ENCODE peak calls at places on chromosomes 6 and 20, in ten cellular contexts. H is SK-N-SH; J is HEK293T; C is GM20000; O is activated CD4-positive, alpha-beta T cell treated with anti-CD3 and anti-CD28 coated beads, Interleukin-2, amount 50 U/mL, for 24 hours; Y is iPS DF 6.9; V is midbrain; I is heart left ventricle; R is occipital lobe; D is adipocyte. X is an unnamed sample.

GRCh38 chr20:32970115-32970972 is 33.9 kb downstream of the SUN5 start:
- DNase-seq in I (no peak), C (no peak), R (no peak), O (no peak), V (no peak), J (no peak), D (no peak), H (no peak), Y (no peak), X (no peak)

GRCh38 chr20:64090165-64090564 is 6.0 kb upstream of the LKAAEAR1 start:
- DNase-seq in O (no peak), V (peak; percentile 9), R (peak; percentile 69), J (peak; percentile 39), C (no peak), I (no peak), Y (no peak), D (no peak), H (peak; percentile 83), X (no peak)

GRCh38 chr6:124962617-124963415 is 579 bp downstream of the RNF217 start:
- DNase-seq in D (peak; percentile 66), H (peak; percentile 26), I (peak; percentile 36), C (peak; percentile 28), J (peak; percentile 53), O (peak; percentile 2), V (peak; percentile 50), R (peak; percentile 60), Y (no peak), X (no peak)

GRCh38 chr6:44921787-44922186 is 406.3 kb upstream of the RUNX2 start:
- DNase-seq in I (peak; percentile 64), C (no peak), R (no peak), V (no peak), Y (no peak), J (no peak), O (no peak), H (peak; percentile 46), D (no peak), X (no peak)

GRCh38 chr6:170224694-170225660 is 65.9 kb downstream of the DLL1 start:
- DNase-seq in D (peak; percentile 4), I (peak; percentile 9), R (no peak), H (no peak), C (no peak), Y (no peak), J (no peak), O (no peak), V (no peak), X (no peak)

GRCh38 chr6:92122746-92123145 is 1296.6 kb downstream of the EPHA7 start:
- DNase-seq in R (no peak), I (no peak), Y (no peak), H (peak; percentile 11), D (no peak), V (peak; percentile 18), C (no peak), O (no peak), J (peak; percentile 9), X (no peak)

GRCh38 chr6:89067796-89068195 is 12.8 kb upstream of the PNRC1 start:
- DNase-seq in V (no peak), I (no peak), C (no peak), O (no peak), J (no peak), H (no peak), D (no peak), R (no peak), Y (no peak), X (no peak)

GRCh38 chr6:144195671-144196070 is 45.4 kb downstream of the STX11 start:
- DNase-seq in O (no peak), C (no peak), V (no peak), R (no peak), I (no peak), Y (no peak), H (no peak), J (no peak), D (peak; percentile 35), X (no peak)

GRCh38 chr6:5208491-5208890 is 52.3 kb downstream of the LYRM4 start:
- DNase-seq in H (no peak), O (no peak), Y (no peak), D (peak; percentile 63), V (no peak), J (no peak), I (no peak), R (no peak), C (no peak), X (no peak)

GRCh38 chr6:117531346-117531745 is 48.9 kb downstream of the DCBLD1 start:
- DNase-seq in R (no peak), I (no peak), D (peak; percentile 24), C (no peak), H (no peak), Y (no peak), O (no peak), J (no peak), V (no peak), X (no peak)

GRCh38 chr6:36387440-36388303 is at the start of gene ETV7:
- DNase-seq in Y (no peak), V (peak; percentile 2), I (no peak), J (no peak), O (no peak), R (no peak), H (peak; percentile 59), D (peak; percentile 67), C (peak; percentile 58), X (no peak)

GRCh38 chr6:31037169-31037568 is 26.9 kb downstream of the MUC22 start:
- DNase-seq in J (no peak), D (peak; percentile 50), Y (no peak), O (no peak), I (no peak), C (no peak), V (no peak), R (no peak), H (no peak), X (no peak)

GRCh38 chr6:143264291-143264834 is 186.1 kb downstream of the ADAT2 start:
- DNase-seq in J (no peak), V (no peak), I (no peak), Y (no peak), H (peak; percentile 11), O (no peak), D (no peak), R (no peak), C (no peak), X (no peak)

GRCh38 chr20:36881888-36882287 is 6.0 kb downstream of the TLDC2 start:
- DNase-seq in I (no peak), D (no peak), C (peak; percentile 67), R (no peak), Y (no peak), J (no peak), V (no peak), H (no peak), O (no peak), X (no peak)

GRCh38 chr20:64047968-64048401 is 1.5 kb downstream of the SOX18 start:
- DNase-seq in Y (no peak), R (no peak), O (no peak), D (no peak), I (no peak), H (no peak), V (no peak), C (no peak), J (no peak), X (peak; percentile 69)

GRCh38 chr6:161922631-161923119 is 648.8 kb upstream of the AGPAT4 start:
- DNase-seq in C (no peak), O (no peak), R (no peak), I (peak; percentile 70), J (peak; percentile 63), Y (peak; percentile 22), D (peak; percentile 28), H (peak; percentile 69), V (peak; percentile 16), X (no peak)

GRCh38 chr6:151239603-151240035 is at the start of gene AKAP12:
- DNase-seq in C (no peak), J (no peak), O (no peak), D (no peak), I (peak; percentile 41), V (peak; percentile 54), R (peak; percentile 47), H (no peak), Y (no peak), X (peak; percentile 34)

GRCh38 chr6:64680446-64680845 is 1026.6 kb downstream of the EYS start:
- DNase-seq in H (no peak), J (no peak), Y (no peak), I (no peak), V (no peak), R (no peak), O (no peak), D (no peak), C (no peak), X (no peak)

GRCh38 chr6:19838442-19839236 is 1.5 kb downstream of the ID4 start:
- DNase-seq in O (no peak), Y (no peak), R (no peak), V (no peak), D (peak; percentile 59), H (peak; percentile 45), C (peak; percentile 43), J (peak; percentile 34), I (peak; percentile 34), X (peak; percentile 58)

GRCh38 chr6:152821525-152821924 is 70.9 kb downstream of the VIP start:
- DNase-seq in J (peak; percentile 10), V (no peak), C (no peak), I (no peak), D (no peak), R (no peak), H (no peak), O (no peak), Y (no peak), X (no peak)

GRCh38 chr6:79601020-79601609 is 30.0 kb upstream of the SH3BGRL2 start:
- DNase-seq in D (peak; percentile 74), H (no peak), Y (no peak), I (no peak), J (peak; percentile 29), R (no peak), V (no peak), C (no peak), O (no peak), X (no peak)

GRCh38 chr20:25669826-25670422 is 26.7 kb downstream of the ZNF337 start:
- DNase-seq in R (no peak), D (peak; percentile 89), I (no peak), C (no peak), V (no peak), Y (peak; percentile 13), O (no peak), H (peak; percentile 30), J (peak; percentile 30), X (no peak)

GRCh38 chr20:15317546-15318242 is 980.3 kb upstream of the FLRT3 start:
- DNase-seq in O (no peak), Y (no peak), R (no peak), J (no peak), C (peak; percentile 9), V (no peak), D (no peak), H (no peak), I (no peak), X (no peak)

GRCh38 chr20:49948809-49949507 is 12.8 kb downstream of the RNF114 start:
- DNase-seq in D (peak; percentile 78), I (no peak), H (no peak), R (no peak), V (no peak), Y (no peak), J (no peak), O (no peak), C (no peak), X (no peak)

GRCh38 chr6:144265061-144265357 is 20.1 kb upstream of the UTRN start:
- DNase-seq in D (peak; percentile 11), I (no peak), O (no peak), R (no peak), Y (no peak), C (no peak), H (no peak), V (no peak), J (no peak), X (no peak)

GRCh38 chr6:116329156-116329555 is 41.6 kb upstream of the DSE start:
- DNase-seq in V (no peak), C (no peak), O (no peak), H (no peak), R (no peak), D (peak; percentile 89), J (no peak), I (no peak), Y (no peak), X (no peak)

GRCh38 chr20:63101781-63102719 is 95.3 kb upstream of the BHLHE23 start:
- DNase-seq in Y (no peak), V (peak; percentile 15), D (peak; percentile 73), I (no peak), C (peak; percentile 90), H (peak; percentile 67), J (peak; percentile 46), O (peak; percentile 52), R (peak; percentile 21), X (peak; percentile 65)

GRCh38 chr6:47079638-47080037 is 37.5 kb upstream of the ADGRF1 start:
- DNase-seq in H (no peak), Y (peak; percentile 16), V (no peak), O (no peak), R (no peak), D (no peak), J (peak; percentile 32), I (no peak), C (no peak), X (peak; percentile 51)